ENCODE peak calls at places on chromosomes 1 and 21, in eight cellular contexts. I is A549, Z is ovary, N is GM12891, D is adrenal gland, M is uterus, C is IMR-90, S is spleen. A is an unnamed sample.
A peak's percentile ranks its signal among the peaks of the same experiment; 100 is the strongest.

GRCh38 chr1:247316590-247317197 is 15.0 kb downstream of the ZNF496 start:
- DNase-seq in I (no peak), D (no peak), M (no peak), N (no peak), C (no peak), S (no peak), Z (no peak), A (no peak)

GRCh38 chr1:99173282-99173681 is 91.0 kb upstream of the PLPPR4 start:
- DNase-seq in Z (no peak), N (no peak), C (peak; percentile 3), S (no peak), I (no peak), D (no peak), M (no peak), A (no peak)

GRCh38 chr1:82485591-82486369 is 685.0 kb downstream of the ADGRL2 start:
- DNase-seq in D (peak; percentile 61), Z (peak; percentile 75), C (no peak), S (no peak), I (no peak), M (no peak), N (no peak), A (peak; percentile 7)

GRCh38 chr21:45445369-45445768 is 40.4 kb downstream of the COL18A1 start:
- DNase-seq in M (no peak), I (no peak), D (no peak), S (no peak), Z (no peak), N (no peak), C (no peak), A (no peak)

GRCh38 chr1:78277253-78277652 is 213.5 kb upstream of the PTGFR start:
- DNase-seq in I (no peak), S (no peak), D (no peak), N (no peak), M (no peak), Z (no peak), C (peak; percentile 85), A (peak; percentile 33)

GRCh38 chr1:230401763-230402294 is 24.3 kb downstream of the PGBD5 start:
- DNase-seq in Z (no peak), I (no peak), M (no peak), D (no peak), S (no peak), N (no peak), C (peak; percentile 26), A (no peak)

GRCh38 chr1:247224822-247225221 is 31.1 kb upstream of the VN1R5 start:
- DNase-seq in Z (no peak), S (no peak), M (no peak), N (no peak), D (no peak), I (no peak), C (no peak), A (no peak)

GRCh38 chr1:29282924-29283803 is 46.8 kb downstream of the PTPRU start:
- DNase-seq in Z (peak; percentile 35), S (no peak), M (no peak), I (peak; percentile 64), D (peak; percentile 71), C (peak; percentile 40), N (no peak), A (peak; percentile 76)

GRCh38 chr1:96361961-96362360 is 359.6 kb upstream of the PTBP2 start:
- DNase-seq in M (no peak), Z (no peak), I (no peak), D (no peak), S (no peak), N (no peak), C (no peak), A (no peak)

GRCh38 chr1:209835782-209836298 is 8.1 kb downstream of the UTP25 start:
- DNase-seq in M (no peak), Z (no peak), N (no peak), S (no peak), D (no peak), C (peak; percentile 67), I (no peak), A (no peak)

GRCh38 chr1:88741413-88741812 is 57.3 kb downstream of the PKN2 start:
- DNase-seq in D (no peak), C (peak; percentile 77), Z (no peak), S (no peak), N (no peak), I (no peak), M (no peak), A (no peak)

GRCh38 chr1:161728376-161729226 is 7.3 kb downstream of the FCRLB start:
- DNase-seq in N (no peak), C (no peak), M (no peak), I (no peak), S (no peak), D (no peak), Z (no peak), A (no peak)

GRCh38 chr1:41455479-41456271 is 28.8 kb downstream of the EDN2 start:
- DNase-seq in N (no peak), C (peak; percentile 40), I (no peak), D (peak; percentile 92), Z (no peak), M (no peak), S (no peak), A (peak; percentile 89)

GRCh38 chr1:62280960-62281465 is 38.2 kb downstream of the KANK4 start:
- DNase-seq in C (no peak), N (no peak), I (no peak), D (no peak), Z (no peak), M (no peak), S (peak; percentile 40), A (no peak)

GRCh38 chr1:206581571-206581981 is 30.7 kb downstream of the EIF2D start:
- DNase-seq in M (no peak), N (no peak), S (peak; percentile 86), D (peak; percentile 65), I (no peak), Z (no peak), C (no peak), A (no peak)

GRCh38 chr1:220089650-220090556 is at the start of gene BPNT1:
- DNase-seq in Z (peak; percentile 92), D (peak; percentile 99), M (peak; percentile 95), I (peak; percentile 95), S (peak; percentile 96), N (peak; percentile 48), C (peak; percentile 93), A (peak; percentile 76)
- TF ChIP-seq POLR2A in Z (peak; percentile 62), D (peak; percentile 65), M (peak; percentile 59), I (peak; percentile 67), S (no peak), N (peak; percentile 84), C (no peak), A (peak; percentile 87)

DNA sequence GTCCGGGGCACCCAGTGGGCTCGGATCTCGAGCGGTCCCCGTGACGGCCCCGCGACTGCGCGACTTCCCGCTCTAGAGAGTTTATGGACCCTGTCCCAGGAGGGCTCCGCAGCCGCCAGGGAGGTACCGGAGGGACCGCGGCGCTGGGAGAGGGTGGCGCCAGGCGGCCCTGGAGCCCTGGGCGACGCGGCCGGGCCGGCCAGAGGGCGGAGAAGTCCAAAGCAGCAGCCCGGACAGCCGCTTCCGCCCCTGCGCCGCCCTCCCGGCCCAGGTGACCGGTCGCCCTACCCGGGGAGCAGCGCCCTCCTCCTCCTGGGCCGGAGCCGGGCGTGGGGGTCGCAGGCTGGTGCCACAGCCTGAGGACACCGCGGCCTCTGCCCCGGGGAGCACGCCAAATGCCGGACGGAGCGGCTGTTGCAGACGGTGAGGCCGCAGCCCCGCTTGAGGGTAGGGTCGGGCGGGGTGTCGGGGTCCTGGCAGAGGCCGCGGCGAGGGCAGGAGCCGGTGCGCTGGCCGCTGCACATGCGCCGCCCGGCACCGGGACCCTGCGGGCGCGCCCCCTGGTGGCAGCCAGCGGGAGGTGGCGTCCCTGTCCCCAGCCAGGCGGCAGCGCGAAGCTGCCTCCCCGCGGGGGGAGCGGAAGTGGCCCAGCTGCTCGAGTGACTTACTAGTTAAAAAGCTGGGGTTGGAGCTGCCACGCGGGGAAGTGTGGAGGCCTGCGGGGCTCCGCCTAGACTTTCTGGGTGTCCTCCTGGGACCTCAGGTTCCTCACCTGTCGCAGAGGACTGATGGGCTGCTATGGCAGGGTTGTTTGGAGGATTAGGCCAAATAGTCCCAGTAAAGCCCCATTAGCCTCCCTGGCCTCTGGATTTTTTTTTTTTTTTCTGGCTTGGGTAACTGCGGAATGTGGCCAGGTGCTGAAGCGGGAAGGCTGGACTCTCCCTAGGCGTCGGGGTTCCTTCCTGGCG is 20.9 kb upstream of the ZNF678 start:
- DNase-seq in S (peak; percentile 98), I (peak; percentile 73), D (peak; percentile 93), N (peak; percentile 78), C (peak; percentile 80), M (peak; percentile 78), Z (peak; percentile 85), A (peak; percentile 82)
- TF ChIP-seq POLR2A in S (no peak), I (peak; percentile 50), D (peak; percentile 24), N (no peak), C (no peak), M (peak; percentile 12), Z (no peak), A (peak; percentile 14)

GRCh38 chr1:111755321-111756123 is at the start of gene DDX20:
- DNase-seq in Z (peak; percentile 94), S (peak; percentile 99), I (peak; percentile 76), C (peak; percentile 98), D (peak; percentile 96), M (peak; percentile 93), N (peak; percentile 90), A (peak; percentile 85)
- TF ChIP-seq POLR2A in Z (peak; percentile 60), S (no peak), I (peak; percentile 72), C (peak; percentile 87), D (peak; percentile 62), M (peak; percentile 38), N (peak; percentile 92), A (peak; percentile 78)

GRCh38 chr1:155226910-155227260 is 18.4 kb downstream of the MTX1 start:
- DNase-seq in D (peak; percentile 80), N (no peak), Z (peak; percentile 54), I (peak; percentile 52), S (peak; percentile 89), C (peak; percentile 38), M (peak; percentile 45), A (no peak)
- TF ChIP-seq POLR2A in D (no peak), N (no peak), Z (no peak), I (no peak), S (no peak), C (no peak), M (no peak), A (peak; percentile 16)

DNA sequence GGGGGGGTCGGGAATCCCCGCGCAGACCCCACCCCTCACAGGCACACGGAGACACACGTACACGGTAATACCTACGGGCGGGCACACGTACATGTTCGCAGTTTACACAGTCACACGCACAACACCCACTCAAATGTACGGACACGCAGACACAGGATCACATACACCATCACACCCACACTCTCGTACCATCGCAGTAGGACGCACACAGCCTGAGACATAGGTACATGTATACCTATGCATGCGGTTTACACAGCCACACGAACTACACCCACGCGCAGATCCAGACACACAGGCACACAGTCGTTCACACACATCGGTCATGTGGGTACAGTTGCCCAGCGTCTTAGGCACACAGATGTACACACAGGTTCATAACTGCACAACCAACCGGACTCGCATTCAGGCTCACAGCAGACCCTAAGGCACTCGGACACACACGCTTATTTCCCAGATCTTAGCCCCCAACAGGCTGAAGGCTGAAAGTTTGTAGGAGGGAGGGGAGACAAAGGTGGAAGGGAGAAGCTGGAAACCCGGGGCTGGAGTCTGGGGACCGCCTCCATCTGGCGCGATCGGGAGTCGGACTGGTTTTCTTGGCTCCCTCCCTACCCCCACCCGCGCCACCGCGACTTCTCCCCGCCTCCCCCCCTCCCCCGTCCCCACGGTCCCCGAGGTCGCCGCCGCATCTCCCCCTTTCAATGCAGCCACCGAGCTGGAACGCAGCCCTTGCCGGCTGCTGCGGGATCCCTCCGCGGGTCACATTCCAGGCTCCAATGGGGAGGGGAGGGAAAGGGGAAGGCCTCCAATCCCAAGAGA is 51.9 kb upstream of the SYNC start:
- DNase-seq in D (peak; percentile 81), C (peak; percentile 42), S (no peak), I (no peak), Z (peak; percentile 66), M (no peak), N (no peak), A (no peak)
- TF ChIP-seq POLR2A in D (peak; percentile 62), C (peak; percentile 25), S (no peak), I (no peak), Z (peak; percentile 1), M (no peak), N (no peak), A (no peak)